ENCODE peak calls at places on chromosome 20, in nine cellular contexts. V, E, K, T, Y, G, M, O and Q are unnamed samples.

GRCh38 chr20:61728786-61729365 is 336.8 kb downstream of the TAF4 start:
- DNase-seq in V (no peak), E (no peak), K (no peak), T (no peak), Y (no peak), G (no peak), M (no peak), O (no peak), Q (no peak)

GRCh38 chr20:11429168-11429567 is 488.5 kb upstream of the BTBD3 start:
- DNase-seq in V (no peak), E (no peak), K (no peak), T (no peak), Y (no peak), G (no peak), M (no peak), O (no peak), Q (no peak)

GRCh38 chr20:5070081-5070480 is 49.7 kb downstream of the PCNA start:
- DNase-seq in V (no peak), E (no peak), K (no peak), T (no peak), Y (no peak), G (no peak), M (no peak), O (no peak), Q (no peak)

GRCh38 chr20:32634041-32634805 is 39.5 kb downstream of the C20orf203 start:
- DNase-seq in V (no peak), E (no peak), K (no peak), T (no peak), Y (peak), G (peak), M (no peak), O (no peak), Q (no peak)

GRCh38 chr20:56634307-56634706 is 5.2 kb downstream of the TFAP2C start:
- DNase-seq in V (no peak), E (no peak), K (no peak), T (no peak), Y (no peak), G (no peak), M (no peak), O (no peak), Q (no peak)

GRCh38 chr20:32570401-32571190 is 14.5 kb downstream of the NOL4L start:
- DNase-seq in V (peak), E (no peak), K (no peak), T (no peak), Y (no peak), G (peak), M (no peak), O (peak), Q (no peak)

GRCh38 chr20:43040427-43040826 is 149.3 kb downstream of the PTPRT start:
- DNase-seq in V (peak), E (no peak), K (no peak), T (no peak), Y (no peak), G (peak), M (peak), O (no peak), Q (no peak)

GRCh38 chr20:1651268-1651667 is 6.3 kb downstream of the SIRPG start:
- DNase-seq in V (no peak), E (no peak), K (no peak), T (no peak), Y (no peak), G (no peak), M (no peak), O (no peak), Q (no peak)

GRCh38 chr20:35604444-35604750 is 11.2 kb upstream of the SPAG4 start:
- DNase-seq in V (peak), E (no peak), K (no peak), T (no peak), Y (no peak), G (peak), M (no peak), O (no peak), Q (no peak)

GRCh38 chr20:18694071-18694470 is 106.2 kb downstream of the DTD1 start:
- DNase-seq in V (no peak), E (no peak), K (no peak), T (no peak), Y (no peak), G (no peak), M (no peak), O (no peak), Q (no peak)

GRCh38 chr20:46304361-46304760 is 3.9 kb downstream of the CDH22 start:
- DNase-seq in V (no peak), E (no peak), K (no peak), T (no peak), Y (no peak), G (no peak), M (no peak), O (no peak), Q (no peak)

GRCh38 chr20:3194617-3195280 is 9.7 kb downstream of the DDRGK1 start:
- DNase-seq in V (no peak), E (no peak), K (no peak), T (no peak), Y (no peak), G (no peak), M (no peak), O (peak), Q (no peak)

GRCh38 chr20:25478889-25479568 is 71.6 kb downstream of the GINS1 start:
- DNase-seq in V (no peak), E (no peak), K (no peak), T (no peak), Y (no peak), G (no peak), M (no peak), O (no peak), Q (no peak)

GRCh38 chr20:25017257-25017803 is 24.8 kb upstream of the APMAP start:
- DNase-seq in V (peak), E (no peak), K (no peak), T (no peak), Y (no peak), G (peak), M (no peak), O (peak), Q (no peak)

GRCh38 chr20:3085571-3086072 is 1.1 kb upstream of the AVP start:
- DNase-seq in V (no peak), E (no peak), K (no peak), T (no peak), Y (no peak), G (no peak), M (no peak), O (no peak), Q (no peak)

GRCh38 chr20:49989234-49990065 is 6.7 kb downstream of the SNAI1 start:
- DNase-seq in V (no peak), E (no peak), K (peak), T (peak), Y (peak), G (peak), M (peak), O (no peak), Q (no peak)

GRCh38 chr20:37911262-37911661 is 8.3 kb downstream of the VSTM2L start:
- DNase-seq in V (no peak), E (no peak), K (no peak), T (no peak), Y (no peak), G (no peak), M (no peak), O (no peak), Q (no peak)

GRCh38 chr20:25389858-25390537 is 637 bp downstream of the ABHD12 start:
- DNase-seq in V (peak), E (no peak), K (peak), T (no peak), Y (no peak), G (peak), M (no peak), O (peak), Q (peak)

GRCh38 chr20:18679020-18679419 is 91.2 kb downstream of the DTD1 start:
- DNase-seq in V (no peak), E (no peak), K (no peak), T (no peak), Y (peak), G (peak), M (peak), O (no peak), Q (no peak)

GRCh38 chr20:61771805-61772350 is 293.8 kb downstream of the TAF4 start:
- DNase-seq in V (no peak), E (no peak), K (no peak), T (no peak), Y (no peak), G (no peak), M (no peak), O (no peak), Q (no peak)

GRCh38 chr20:61886721-61887658 is 178.7 kb downstream of the TAF4 start:
- DNase-seq in V (peak), E (no peak), K (peak), T (no peak), Y (peak), G (peak), M (peak), O (peak), Q (peak)

GRCh38 chr20:33443006-33443511 is 504 bp downstream of the SNTA1 start:
- DNase-seq in V (no peak), E (no peak), K (peak), T (no peak), Y (no peak), G (peak), M (no peak), O (peak), Q (peak)

GRCh38 chr20:60340232-60340631 is 382.0 kb downstream of the CDH26 start:
- DNase-seq in V (no peak), E (no peak), K (no peak), T (no peak), Y (no peak), G (no peak), M (no peak), O (no peak), Q (no peak)
- TF ChIP-seq CTCF in V (peak), E (no peak), K (no peak), T (no peak), Y (no peak), G (no peak), M (no peak), O (no peak), Q (no peak)

DNA sequence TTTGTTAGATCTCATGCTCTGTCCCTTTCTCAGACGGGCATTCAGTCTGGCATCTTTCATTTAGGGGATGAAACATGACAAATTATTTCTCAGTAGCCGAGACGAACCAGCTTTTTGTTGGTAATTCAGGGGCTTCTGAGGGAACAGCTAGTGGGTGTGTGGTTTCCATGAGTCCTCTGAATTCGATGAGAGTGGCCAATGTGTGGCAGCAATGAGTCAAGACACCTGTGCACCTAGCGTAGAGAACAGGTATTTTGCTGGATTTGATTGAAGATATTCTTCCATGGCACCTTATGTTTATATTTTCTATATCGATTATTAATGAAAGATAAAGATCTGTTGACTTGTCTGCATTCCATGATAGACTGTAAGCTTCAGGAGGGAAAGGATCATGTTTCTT is 696.9 kb downstream of the DHX35 start:
- DNase-seq in V (no peak), E (no peak), K (no peak), T (no peak), Y (no peak), G (peak), M (no peak), O (no peak), Q (no peak)
- TF ChIP-seq CTCF in V (peak), E (no peak), K (no peak), T (no peak), Y (no peak), G (peak), M (no peak), O (no peak), Q (no peak)

DNA sequence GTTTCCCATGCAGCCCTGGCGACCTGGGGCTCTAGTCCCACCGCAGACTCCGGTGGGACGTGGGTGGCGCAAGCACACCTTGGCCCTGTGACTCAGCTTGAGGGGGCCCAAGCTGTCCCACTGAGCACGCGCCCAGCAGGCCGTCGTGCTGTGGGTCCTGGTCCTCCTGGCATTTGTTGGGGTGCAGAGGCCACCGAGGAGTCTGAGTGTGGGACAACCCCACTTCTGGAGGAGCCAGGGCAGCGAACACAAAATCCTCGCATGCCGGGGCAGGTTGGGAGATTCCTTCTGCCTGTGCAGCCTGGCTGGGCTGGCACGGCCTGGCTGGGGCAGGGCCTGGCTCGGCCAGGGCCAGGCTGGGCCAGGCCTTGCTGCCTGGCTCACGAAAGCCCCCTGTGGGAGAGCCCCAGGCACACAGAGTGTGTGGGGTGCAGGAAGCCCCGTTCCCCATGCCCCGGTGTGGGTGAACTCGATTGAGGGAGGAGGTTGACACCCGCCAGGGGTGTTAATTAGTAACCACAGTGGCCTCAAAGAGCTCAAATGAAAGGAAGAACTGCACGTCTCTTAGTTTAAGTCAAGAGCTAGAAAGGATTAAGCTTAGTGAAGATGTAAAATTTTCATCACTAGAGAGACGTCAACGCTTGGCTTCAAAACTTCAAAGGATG is 1808.5 kb upstream of the DEFB115 start:
- DNase-seq in V (no peak), E (no peak), K (no peak), T (no peak), Y (no peak), G (no peak), M (no peak), O (peak), Q (no peak)
- TF ChIP-seq CTCF in V (no peak), E (no peak), K (no peak), T (no peak), Y (no peak), G (no peak), M (no peak), O (no peak), Q (no peak)

DNA sequence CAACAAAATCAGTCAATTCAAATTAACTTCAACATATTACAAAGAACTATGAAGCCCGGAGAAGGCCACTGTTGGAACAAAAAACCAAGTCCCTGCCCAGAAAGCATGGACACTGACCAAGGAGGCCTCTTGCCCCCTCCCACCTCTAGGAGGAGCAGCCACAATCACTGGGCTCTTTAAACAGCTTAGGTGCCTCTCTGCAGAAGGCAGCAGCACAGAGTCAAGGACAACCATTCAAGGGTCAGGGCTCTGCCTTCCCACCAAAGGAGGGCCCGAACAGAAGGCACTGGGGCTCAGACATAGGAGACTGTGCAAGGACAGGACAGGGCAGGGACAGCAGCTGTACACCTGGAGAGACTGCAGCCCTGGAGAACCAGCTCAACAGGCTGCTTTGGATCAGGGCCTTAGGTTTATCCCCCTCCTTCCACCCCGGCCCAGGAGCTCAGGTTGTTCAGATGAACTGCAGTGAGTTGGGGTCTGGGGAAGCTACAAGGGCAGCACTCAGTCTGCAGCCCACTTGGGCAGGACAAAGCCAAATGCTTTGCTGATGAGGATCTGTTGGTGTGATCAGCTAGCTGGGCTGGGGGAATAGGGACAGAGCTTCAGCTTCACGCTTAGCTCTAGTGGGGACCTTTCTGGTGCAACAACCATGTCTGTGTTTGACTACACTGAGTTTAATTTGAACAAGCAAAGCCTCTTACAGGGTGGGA is 17.8 kb downstream of the TOMM34 start:
- DNase-seq in V (no peak), E (no peak), K (no peak), T (no peak), Y (no peak), G (peak), M (no peak), O (no peak), Q (no peak)
- TF ChIP-seq CTCF in V (peak), E (no peak), K (no peak), T (no peak), Y (no peak), G (peak), M (no peak), O (no peak), Q (no peak)

DNA sequence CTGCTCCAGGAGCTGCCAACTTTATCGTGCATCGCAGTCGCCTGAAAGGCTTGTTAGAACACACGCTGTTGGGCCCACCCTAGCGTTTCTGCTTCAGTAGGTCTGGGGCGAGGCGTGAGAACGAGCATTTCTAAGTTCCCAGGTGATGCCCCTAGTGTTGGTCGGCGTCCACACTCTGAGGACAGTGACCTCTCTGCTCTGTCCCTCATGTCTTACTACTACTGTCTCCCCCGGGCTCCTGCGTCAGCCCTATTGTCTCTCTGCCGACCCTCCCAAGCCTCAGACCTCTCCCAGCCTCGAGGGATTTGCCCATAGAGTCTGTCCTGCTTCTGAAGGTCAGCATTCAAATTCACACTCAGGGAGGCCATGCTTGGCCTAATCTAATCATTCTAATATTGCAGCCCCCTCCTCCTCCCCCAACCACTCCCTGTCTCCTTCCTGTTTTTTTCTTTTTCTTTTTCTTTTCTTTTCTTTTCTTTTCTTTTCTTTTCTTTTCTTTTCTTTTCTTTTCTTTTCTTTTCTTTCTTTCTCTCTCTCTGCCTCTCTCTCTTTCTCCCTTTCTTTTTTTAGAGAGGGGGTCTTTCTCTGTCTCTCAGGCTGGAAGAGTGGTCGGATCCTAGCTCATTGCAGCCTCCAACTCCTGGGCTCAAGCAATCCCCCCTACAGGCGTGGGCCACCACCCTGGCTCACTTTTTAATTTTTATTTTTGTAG is 873 bp upstream of the ZFP64 start:
- DNase-seq in V (peak), E (peak), K (peak), T (no peak), Y (no peak), G (no peak), M (peak), O (peak), Q (no peak)
- TF ChIP-seq CTCF in V (peak), E (no peak), K (peak), T (no peak), Y (peak), G (peak), M (no peak), O (no peak), Q (no peak)

GRCh38 chr20:62895539-62895938 is 30.8 kb downstream of the DIDO1 start:
- DNase-seq in V (no peak), E (no peak), K (no peak), T (no peak), Y (no peak), G (no peak), M (no peak), O (no peak), Q (no peak)
- TF ChIP-seq CTCF in V (no peak), E (no peak), K (no peak), T (no peak), Y (no peak), G (no peak), M (no peak), O (no peak), Q (no peak)

GRCh38 chr20:23923311-23923710 is 43.8 kb upstream of the CST5 start:
- DNase-seq in V (no peak), E (no peak), K (no peak), T (no peak), Y (no peak), G (no peak), M (no peak), O (no peak), Q (no peak)
- TF ChIP-seq CTCF in V (no peak), E (no peak), K (no peak), T (no peak), Y (no peak), G (no peak), M (no peak), O (no peak), Q (no peak)